ENCODE peak calls at places on chromosomes 12 and 14, in eight cellular contexts. M, R, B, J, D, L, P and Z are unnamed samples.

GRCh38 chr12:76670776-76671175 is 93.1 kb upstream of the ZDHHC17 start:
- DNase-seq in M (no peak), R (no peak), B (no peak), J (no peak), D (no peak), L (no peak), P (peak), Z (no peak)

GRCh38 chr12:120468846-120469449 is 600 bp downstream of the SRSF9 start:
- DNase-seq in M (peak), R (peak), B (no peak), J (peak), D (peak), L (no peak), P (peak), Z (peak)

GRCh38 chr12:102730996-102731395 is 186.0 kb downstream of the PAH start:
- DNase-seq in M (no peak), R (no peak), B (no peak), J (no peak), D (no peak), L (no peak), P (no peak), Z (no peak)

GRCh38 chr14:65431951-65432350 is 19.4 kb downstream of the FUT8 start:
- DNase-seq in M (no peak), R (no peak), B (no peak), J (no peak), D (no peak), L (no peak), P (no peak), Z (no peak)

GRCh38 chr12:108090107-108090899 is 38.8 kb upstream of the WSCD2 start:
- DNase-seq in M (no peak), R (no peak), B (no peak), J (no peak), D (no peak), L (no peak), P (no peak), Z (no peak)

GRCh38 chr12:124188561-124189405 is 106.1 kb upstream of the RFLNA start:
- DNase-seq in M (no peak), R (no peak), B (no peak), J (no peak), D (no peak), L (no peak), P (no peak), Z (no peak)

GRCh38 chr12:26848156-26848825 is 15.3 kb upstream of the ITPR2 start:
- DNase-seq in M (no peak), R (no peak), B (no peak), J (no peak), D (no peak), L (no peak), P (no peak), Z (no peak)

GRCh38 chr14:49612671-49613070 is 7.8 kb downstream of the RPL36AL start:
- DNase-seq in M (no peak), R (no peak), B (no peak), J (no peak), D (no peak), L (no peak), P (no peak), Z (no peak)

GRCh38 chr12:116878567-116879508 is 2.4 kb downstream of the HRK start:
- DNase-seq in M (no peak), R (no peak), B (no peak), J (no peak), D (no peak), L (no peak), P (no peak), Z (peak)

GRCh38 chr14:104841730-104842129 is 23.3 kb upstream of the CEP170B start:
- DNase-seq in M (no peak), R (no peak), B (no peak), J (no peak), D (no peak), L (no peak), P (no peak), Z (no peak)

GRCh38 chr12:94272280-94272679 is 123.9 kb downstream of the PLXNC1 start:
- DNase-seq in M (no peak), R (no peak), B (peak), J (no peak), D (no peak), L (no peak), P (no peak), Z (no peak)

GRCh38 chr12:110141389-110141788 is 17.2 kb downstream of the IFT81 start:
- DNase-seq in M (no peak), R (no peak), B (no peak), J (peak), D (no peak), L (no peak), P (peak), Z (no peak)

GRCh38 chr14:63513756-63514155 is 29.4 kb downstream of the PPP2R5E start:
- DNase-seq in M (no peak), R (no peak), B (no peak), J (no peak), D (no peak), L (no peak), P (no peak), Z (no peak)

GRCh38 chr14:74804219-74804825 is 41.2 kb downstream of the YLPM1 start:
- DNase-seq in M (no peak), R (no peak), B (peak), J (no peak), D (no peak), L (no peak), P (peak), Z (peak)

GRCh38 chr12:120118710-120119097 is 2.2 kb upstream of the RAB35 start:
- DNase-seq in M (no peak), R (no peak), B (peak), J (no peak), D (no peak), L (no peak), P (peak), Z (no peak)

GRCh38 chr12:97801471-97802045 is 339.0 kb downstream of the RMST start:
- DNase-seq in M (no peak), R (no peak), B (no peak), J (no peak), D (no peak), L (no peak), P (no peak), Z (no peak)

GRCh38 chr12:103382119-103382518 is 113.6 kb downstream of the C12orf42 start:
- DNase-seq in M (no peak), R (no peak), B (no peak), J (no peak), D (no peak), L (no peak), P (no peak), Z (no peak)

DNA sequence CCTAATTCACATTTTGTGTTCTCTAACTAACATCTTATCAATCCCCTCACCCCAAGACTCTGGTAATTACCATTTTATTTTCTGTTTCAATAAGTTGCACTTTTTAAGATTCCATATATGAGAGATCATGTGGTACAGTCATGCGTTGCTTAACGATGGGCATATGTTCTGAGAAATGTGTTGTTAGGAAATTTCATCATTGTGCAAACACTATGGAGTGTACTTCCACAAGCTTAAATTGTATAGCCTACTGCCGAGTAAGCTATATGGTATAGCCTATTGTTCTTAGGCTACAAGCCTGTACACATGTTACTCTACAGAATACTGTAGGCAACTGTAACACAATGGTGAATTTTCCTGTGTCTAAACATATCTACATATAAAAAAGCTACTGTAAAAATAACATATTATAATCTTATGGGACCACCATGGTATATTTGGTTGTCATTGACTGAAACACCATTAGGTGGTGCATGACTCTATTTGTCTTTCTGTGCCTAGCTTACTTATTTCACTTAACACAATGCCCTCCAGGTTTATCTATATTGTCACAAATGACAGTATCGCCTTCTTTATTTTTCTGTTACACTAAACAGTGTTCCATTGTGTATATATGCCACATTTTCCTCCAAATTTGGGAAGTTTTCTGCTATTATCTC is 473.4 kb upstream of the LMO3 start:
- DNase-seq in M (no peak), R (no peak), B (no peak), J (no peak), D (no peak), L (no peak), P (no peak), Z (no peak)
- TF ChIP-seq CTCF in M (peak), R (peak), B (no peak), J (no peak), D (no peak), L (no peak), P (no peak), Z (no peak)

GRCh38 chr12:48956279-48957140 is 777 bp downstream of the ARF3 start:
- DNase-seq in M (peak), R (peak), B (peak), J (peak), D (peak), L (peak), P (peak), Z (peak)
- TF ChIP-seq CTCF in M (peak), R (peak), B (no peak), J (no peak), D (no peak), L (no peak), P (no peak), Z (no peak)

GRCh38 chr12:105363890-105364289 is 33.4 kb downstream of the C12orf75 start:
- DNase-seq in M (no peak), R (no peak), B (no peak), J (no peak), D (no peak), L (no peak), P (no peak), Z (no peak)

GRCh38 chr12:105365231-105365630 is 34.7 kb downstream of the C12orf75 start:
- DNase-seq in M (no peak), R (no peak), B (no peak), J (no peak), D (no peak), L (no peak), P (no peak), Z (no peak)

GRCh38 chr12:105368047-105368646 is 37.7 kb downstream of the C12orf75 start:
- DNase-seq in M (no peak), R (no peak), B (no peak), J (no peak), D (no peak), L (no peak), P (no peak), Z (no peak)

GRCh38 chr12:105369014-105369413 is 38.5 kb downstream of the C12orf75 start:
- DNase-seq in M (no peak), R (no peak), B (no peak), J (no peak), D (no peak), L (no peak), P (peak), Z (no peak)
- TF ChIP-seq CTCF in M (no peak), R (no peak), B (no peak), J (no peak), D (no peak), L (no peak), P (peak), Z (no peak)

GRCh38 chr14:30872602-30873001 is 1.8 kb upstream of the COCH start:
- DNase-seq in M (no peak), R (no peak), B (no peak), J (no peak), D (no peak), L (no peak), P (no peak), Z (no peak)

GRCh38 chr14:30873308-30874119 is 845 bp upstream of the COCH start:
- DNase-seq in M (no peak), R (no peak), B (no peak), J (no peak), D (no peak), L (no peak), P (no peak), Z (no peak)

GRCh38 chr14:30875788-30876053 is 1.4 kb downstream of the COCH start:
- DNase-seq in M (no peak), R (no peak), B (no peak), J (no peak), D (no peak), L (no peak), P (no peak), Z (no peak)

GRCh38 chr14:30874999-30875787 is 834 bp downstream of the COCH start:
- DNase-seq in M (peak), R (no peak), B (peak), J (peak), D (no peak), L (no peak), P (no peak), Z (peak)

DNA sequence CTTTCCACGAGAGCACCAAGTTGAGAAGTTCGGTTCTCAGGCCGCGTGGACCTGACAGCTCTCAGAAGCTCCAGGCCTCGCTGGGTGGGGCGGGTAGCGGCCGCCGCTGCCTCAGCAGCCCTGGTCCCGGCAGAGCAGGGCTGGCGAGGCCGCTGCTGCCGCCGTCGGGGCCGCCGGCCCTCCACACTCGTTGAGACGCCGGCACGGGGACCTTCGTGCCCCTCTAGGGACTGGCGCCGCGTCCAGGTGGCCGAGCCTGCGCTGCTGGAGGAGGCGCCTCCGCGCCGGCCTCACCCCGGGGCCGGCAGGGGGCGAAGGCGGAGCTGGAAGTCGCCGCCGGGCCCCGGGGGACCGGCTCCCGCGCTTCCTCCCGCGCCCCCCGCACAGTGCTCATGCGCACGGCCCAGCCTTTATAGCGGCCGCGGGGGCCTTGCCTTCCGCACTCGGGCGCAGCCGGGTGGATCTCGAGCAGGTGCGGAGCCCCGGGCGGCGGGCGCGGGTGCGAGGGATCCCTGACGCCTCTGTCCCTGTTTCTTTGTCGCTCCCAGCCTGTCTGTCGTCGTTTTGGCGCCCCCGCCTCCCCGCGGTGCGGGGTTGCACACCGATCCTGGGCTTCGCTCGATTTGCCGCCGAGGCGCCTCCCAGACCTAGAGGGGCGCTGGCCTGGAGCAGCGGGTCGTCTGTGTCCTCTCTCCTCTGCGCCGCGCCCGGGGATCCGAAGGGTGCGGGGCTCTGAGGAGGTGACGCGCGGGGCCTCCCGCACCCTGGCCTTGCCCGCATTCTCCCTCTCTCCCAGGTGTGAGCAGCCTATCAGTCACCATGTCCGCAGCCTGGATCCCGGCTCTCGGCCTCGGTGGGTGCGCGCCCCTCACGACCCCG is at the start of gene COCH:
- DNase-seq in M (peak), R (peak), B (peak), J (peak), D (no peak), L (no peak), P (no peak), Z (peak)
- TF ChIP-seq CTCF in M (peak), R (peak), B (peak), J (no peak), D (no peak), L (peak), P (peak), Z (peak)

GRCh38 chr12:52557481-52557880 is 4.5 kb upstream of the KRT71 start:
- DNase-seq in M (no peak), R (no peak), B (no peak), J (no peak), D (no peak), L (no peak), P (no peak), Z (no peak)

GRCh38 chr12:52564582-52564981 is 9.1 kb downstream of the KRT74 start:
- DNase-seq in M (no peak), R (no peak), B (no peak), J (no peak), D (no peak), L (no peak), P (no peak), Z (no peak)

GRCh38 chr12:52566847-52567291 is 6.8 kb downstream of the KRT74 start:
- DNase-seq in M (no peak), R (no peak), B (no peak), J (peak), D (no peak), L (no peak), P (no peak), Z (no peak)

GRCh38 chr12:52559979-52560378 is 7.0 kb upstream of the KRT71 start:
- DNase-seq in M (no peak), R (no peak), B (no peak), J (no peak), D (no peak), L (no peak), P (no peak), Z (no peak)

GRCh38 chr12:52561880-52562449 is 9.0 kb upstream of the KRT71 start:
- DNase-seq in M (no peak), R (no peak), B (peak), J (no peak), D (peak), L (no peak), P (no peak), Z (no peak)
- TF ChIP-seq CTCF in M (peak), R (peak), B (no peak), J (no peak), D (no peak), L (peak), P (peak), Z (no peak)

GRCh38 chr14:59728294-59728693 is 142.3 kb downstream of the RTN1 start:
- DNase-seq in M (no peak), R (no peak), B (no peak), J (no peak), D (no peak), L (no peak), P (no peak), Z (no peak)

DNA sequence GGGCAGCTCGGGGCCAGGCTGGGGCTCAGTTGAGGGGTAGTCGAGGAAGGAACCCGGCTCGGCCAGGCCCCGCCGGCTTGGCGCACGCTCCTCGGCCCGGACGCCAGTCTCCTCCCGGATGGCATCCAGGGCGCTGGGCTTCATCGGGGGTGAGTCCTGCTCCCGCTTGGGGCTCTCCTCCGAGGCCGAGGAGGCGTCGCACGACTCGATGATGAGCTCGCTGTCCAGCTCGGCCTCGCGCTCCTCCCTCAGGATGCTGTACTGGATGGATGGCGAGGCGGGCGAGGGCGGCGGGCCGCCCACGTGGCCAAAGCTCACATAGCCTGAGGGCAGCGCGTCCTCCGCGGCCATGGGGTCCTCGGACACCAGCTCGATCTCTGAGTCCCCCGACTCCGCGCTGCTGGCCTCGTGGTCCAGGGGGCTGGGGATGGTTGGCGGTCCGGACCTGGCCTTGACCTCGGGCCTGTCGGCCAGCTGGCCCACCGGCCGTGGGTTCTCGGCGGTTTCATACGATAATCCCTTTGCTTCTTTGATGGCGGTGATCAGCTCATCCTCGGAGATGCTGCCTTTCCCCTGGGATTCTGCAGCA is 143.4 kb downstream of the RTN1 start:
- DNase-seq in M (no peak), R (no peak), B (no peak), J (no peak), D (no peak), L (no peak), P (no peak), Z (no peak)
- TF ChIP-seq CTCF in M (no peak), R (no peak), B (no peak), J (no peak), D (no peak), L (no peak), P (no peak), Z (no peak)

GRCh38 chr12:82517027-82517426 is 158.7 kb downstream of the METTL25 start:
- DNase-seq in M (no peak), R (no peak), B (peak), J (no peak), D (no peak), L (no peak), P (no peak), Z (no peak)
- TF ChIP-seq CTCF in M (peak), R (peak), B (peak), J (no peak), D (no peak), L (peak), P (peak), Z (peak)

GRCh38 chr14:76011959-76012802 is 26.6 kb downstream of the IFT43 start:
- DNase-seq in M (no peak), R (no peak), B (no peak), J (peak), D (no peak), L (no peak), P (no peak), Z (no peak)
- TF ChIP-seq CTCF in M (no peak), R (no peak), B (no peak), J (no peak), D (no peak), L (no peak), P (no peak), Z (no peak)

GRCh38 chr12:53005986-53006809 is at the start of gene EIF4B:
- DNase-seq in M (peak), R (peak), B (peak), J (peak), D (peak), L (peak), P (peak), Z (peak)
- TF ChIP-seq CTCF in M (no peak), R (no peak), B (no peak), J (no peak), D (no peak), L (no peak), P (no peak), Z (no peak)

DNA sequence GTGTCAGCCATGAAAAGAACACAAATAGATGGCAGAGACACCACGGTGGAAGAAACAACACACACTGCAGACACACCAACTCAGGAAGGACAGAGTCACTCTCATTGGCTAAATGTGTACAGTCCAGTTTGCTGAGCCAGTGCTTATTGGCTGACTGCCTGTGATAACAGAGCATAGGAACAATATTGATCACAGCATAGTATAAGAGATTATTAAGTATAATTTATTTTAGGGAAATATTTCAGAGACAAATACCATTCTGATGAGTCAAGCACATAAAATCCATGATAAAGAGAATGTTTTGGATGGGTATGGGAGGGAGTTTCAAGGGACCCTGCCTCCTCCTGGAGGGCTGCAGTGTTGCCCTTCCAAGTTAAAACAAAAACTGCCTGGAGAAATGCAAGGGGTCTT is 50.9 kb downstream of the BTG1 start:
- DNase-seq in M (no peak), R (no peak), B (no peak), J (no peak), D (no peak), L (no peak), P (no peak), Z (no peak)
- TF ChIP-seq CTCF in M (no peak), R (no peak), B (no peak), J (no peak), D (no peak), L (no peak), P (peak), Z (no peak)